ENCODE peak calls at places on chromosomes 16 and 17, in four cellular contexts. Q is HEK293T, L is dorsolateral prefrontal cortex, K is anterior cingulate cortex. A is an unnamed sample.

GRCh38 chr16:54547052-54547451 is 260.5 kb upstream of the IRX3 start:
- DNase-seq in K (no peak), Q (no peak), L (no peak), A (no peak)

GRCh38 chr17:83154311-83155127 is 75.1 kb downstream of the METRNL start:
- DNase-seq in L (no peak), K (no peak), Q (no peak), A (no peak)

GRCh38 chr17:64418506-64419339 is 28.1 kb upstream of the PECAM1 start:
- DNase-seq in K (no peak), Q (peak; percentile 66), L (no peak), A (no peak)

GRCh38 chr17:3956983-3957382 is 7.3 kb downstream of the ATP2A3 start:
- DNase-seq in K (no peak), L (no peak), Q (no peak), A (no peak)

GRCh38 chr16:85621698-85622433 is 8.7 kb downstream of the GSE1 start:
- DNase-seq in K (no peak), Q (no peak), L (no peak), A (no peak)

GRCh38 chr17:55746466-55746865 is 4.4 kb upstream of the PCTP start:
- DNase-seq in L (no peak), K (no peak), Q (no peak), A (no peak)

GRCh38 chr17:30380643-30381419 is 2.1 kb downstream of the CPD start:
- DNase-seq in L (no peak), K (no peak), Q (no peak), A (no peak)

GRCh38 chr16:583815-584591 is 5.9 kb upstream of the RAB40C start:
- DNase-seq in L (no peak), Q (no peak), K (no peak), A (peak; percentile 53)

GRCh38 chr17:14245629-14246028 is 9.0 kb upstream of the CDRT15 start:
- DNase-seq in Q (no peak), L (no peak), K (no peak), A (no peak)

GRCh38 chr16:1194665-1195392 is 30.2 kb downstream of the TPSG1 start:
- DNase-seq in L (no peak), Q (peak; percentile 66), K (no peak), A (no peak)

GRCh38 chr17:40498281-40499084 is 2.9 kb downstream of the TNS4 start:
- DNase-seq in Q (no peak), K (no peak), L (no peak), A (no peak)

GRCh38 chr16:14193316-14193871 is 122.3 kb downstream of the MRTFB start:
- DNase-seq in Q (no peak), L (no peak), K (no peak), A (no peak)

GRCh38 chr16:49342336-49343265 is 31.0 kb upstream of the C16orf78 start:
- DNase-seq in L (no peak), Q (no peak), K (no peak), A (no peak)

GRCh38 chr17:81722184-81723120 is 10.4 kb downstream of the SLC25A10 start:
- DNase-seq in Q (no peak), K (no peak), L (no peak), A (no peak)

GRCh38 chr16:287298-287811 is 4.4 kb downstream of the PDIA2 start:
- DNase-seq in Q (no peak), L (no peak), K (no peak), A (no peak)

GRCh38 chr16:57970319-57970718 is 609 bp downstream of the CNGB1 start:
- DNase-seq in Q (no peak), K (no peak), L (no peak), A (no peak)

GRCh38 chr17:2853111-2853721 is 57.0 kb downstream of the RAP1GAP2 start:
- DNase-seq in Q (no peak), L (no peak), K (no peak), A (no peak)

A was measured in nucleus accumbens.